ENCODE peak calls at places on chromosome 1, in six cellular contexts. I is neural progenitor cell, C is GM23248, B is GM23338, N is PC-3, V is hepatocyte. O is an unnamed sample.
A peak's percentile ranks its signal among the peaks of the same experiment; 100 is the strongest.

GRCh38 chr1:8202182-8202905 is 115.6 kb upstream of the SLC45A1 start:
- DNase-seq in B (peak; percentile 48), I (peak; percentile 47), V (peak; percentile 70), C (peak; percentile 90), N (peak; percentile 76), O (no peak)

GRCh38 chr1:44406761-44407429 is 1.8 kb downstream of the RNF220 start:
- DNase-seq in C (peak; percentile 31), N (no peak), V (peak; percentile 15), B (peak; percentile 52), I (peak; percentile 68), O (no peak)

GRCh38 chr1:226400519-226401406 is 7.1 kb downstream of the PARP1 start:
- DNase-seq in N (no peak), C (no peak), V (no peak), B (no peak), I (no peak), O (no peak)

GRCh38 chr1:200530551-200531261 is 89.8 kb downstream of the KIF14 start:
- DNase-seq in I (no peak), C (no peak), N (no peak), B (no peak), V (no peak), O (no peak)

GRCh38 chr1:10181154-10181553 is 29.2 kb upstream of the KIF1B start:
- DNase-seq in C (peak; percentile 55), N (no peak), I (no peak), V (no peak), B (no peak), O (no peak)

GRCh38 chr1:1957533-1957961 is 38.5 kb upstream of the TMEM52 start:
- DNase-seq in V (no peak), C (no peak), B (no peak), N (no peak), I (no peak), O (no peak)

GRCh38 chr1:110903853-110904500 is 31.0 kb downstream of the CD53 start:
- DNase-seq in I (no peak), C (no peak), N (no peak), V (no peak), B (no peak), O (no peak)

GRCh38 chr1:84913025-84913892 is 20.3 kb upstream of the LPAR3 start:
- DNase-seq in C (peak; percentile 32), B (no peak), V (peak; percentile 74), N (no peak), I (no peak), O (no peak)

GRCh38 chr1:211737115-211738035 is 62.0 kb upstream of the NEK2 start:
- DNase-seq in N (no peak), C (no peak), V (no peak), B (no peak), I (no peak), O (no peak)

GRCh38 chr1:244224487-244225430 is 173.7 kb downstream of the ZBTB18 start:
- DNase-seq in C (no peak), B (no peak), N (no peak), I (no peak), V (no peak), O (no peak)

GRCh38 chr1:234724517-234725176 is 114.7 kb upstream of the IRF2BP2 start:
- DNase-seq in B (no peak), V (no peak), I (peak; percentile 32), N (no peak), C (no peak), O (no peak)

GRCh38 chr1:213276236-213276635 is 225.2 kb downstream of the RPS6KC1 start:
- DNase-seq in V (no peak), N (no peak), C (no peak), B (no peak), I (no peak), O (no peak)

GRCh38 chr1:79105499-79105898 is 99.0 kb upstream of the ADGRL4 start:
- DNase-seq in B (no peak), C (peak; percentile 50), I (no peak), N (no peak), V (no peak), O (no peak)

GRCh38 chr1:240739139-240739538 is 127.2 kb upstream of the GREM2 start:
- DNase-seq in B (no peak), C (peak; percentile 50), V (no peak), N (peak; percentile 34), I (no peak), O (no peak)

GRCh38 chr1:231272880-231273279 is 31.9 kb downstream of the GNPAT start:
- DNase-seq in I (no peak), V (peak; percentile 9), N (no peak), B (no peak), C (peak; percentile 18), O (no peak)

GRCh38 chr1:30977105-30977504 is 68.5 kb upstream of the SDC3 start:
- DNase-seq in V (no peak), C (peak; percentile 64), N (peak; percentile 19), I (no peak), B (peak; percentile 33), O (peak; percentile 2)

DNA sequence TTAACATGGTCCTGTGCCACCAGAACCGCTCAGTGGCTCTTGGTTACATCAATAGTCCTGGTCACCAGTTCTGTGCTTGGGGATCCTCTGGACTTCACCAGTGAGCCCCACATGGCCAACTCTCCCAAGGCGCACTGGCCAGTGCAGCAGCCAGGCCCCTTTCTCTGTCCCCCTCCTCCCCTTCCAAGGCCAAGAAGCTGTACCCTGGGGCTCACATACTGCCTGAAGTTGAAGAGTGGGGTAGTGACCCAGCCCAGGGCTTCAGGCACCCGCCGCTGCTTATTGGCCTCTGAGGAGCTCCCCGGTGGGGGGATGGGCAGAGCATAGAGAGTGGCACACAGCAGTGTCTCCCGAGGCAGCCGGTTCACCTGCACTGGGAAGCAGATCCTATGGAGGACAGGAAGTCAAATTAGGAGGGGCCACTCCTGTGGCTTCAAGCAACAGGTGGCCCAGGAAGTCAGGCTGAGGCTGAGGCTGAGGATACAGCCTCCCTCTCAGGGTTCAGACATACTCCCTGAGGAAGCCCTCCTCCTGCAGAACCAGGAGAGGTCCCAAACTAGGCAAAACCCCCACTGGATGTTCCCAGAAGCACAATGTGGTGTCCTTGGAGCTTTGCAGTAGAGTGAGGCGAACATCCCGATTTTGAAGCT is 38.1 kb upstream of the PPP1R15B start:
- DNase-seq in B (peak; percentile 20), V (no peak), N (no peak), C (no peak), I (no peak), O (no peak)
- TF ChIP-seq EZH2phosphoT487 in B (no peak), V (no peak), N (no peak), C (no peak), I (no peak), O (no peak)

GRCh38 chr1:27575861-27576331 is 28.0 kb downstream of the AHDC1 start:
- DNase-seq in I (peak; percentile 83), B (peak; percentile 85), C (peak; percentile 63), V (peak; percentile 85), N (peak; percentile 51), O (peak; percentile 61)
- TF ChIP-seq EZH2phosphoT487 in I (no peak), B (no peak), C (no peak), V (no peak), N (no peak), O (no peak)

GRCh38 chr1:29514361-29515187 is 278.3 kb downstream of the PTPRU start:
- DNase-seq in V (no peak), N (no peak), B (no peak), I (no peak), C (no peak), O (no peak)

GRCh38 chr1:29516063-29516820 is 279.9 kb downstream of the PTPRU start:
- DNase-seq in C (no peak), B (no peak), I (no peak), N (no peak), V (no peak), O (no peak)

GRCh38 chr1:29511436-29511835 is 275.1 kb downstream of the PTPRU start:
- DNase-seq in V (no peak), N (no peak), C (no peak), I (no peak), B (no peak), O (no peak)

GRCh38 chr1:29515188-29515955 is 279.1 kb downstream of the PTPRU start:
- DNase-seq in V (no peak), C (no peak), I (no peak), N (no peak), B (no peak), O (no peak)

GRCh38 chr1:29513357-29513756 is 277.0 kb downstream of the PTPRU start:
- DNase-seq in I (peak; percentile 71), B (peak; percentile 80), V (peak; percentile 48), C (peak; percentile 89), N (peak; percentile 85), O (peak; percentile 32)
- TF ChIP-seq EZH2phosphoT487 in I (no peak), B (no peak), V (no peak), C (no peak), N (no peak), O (no peak)

DNA sequence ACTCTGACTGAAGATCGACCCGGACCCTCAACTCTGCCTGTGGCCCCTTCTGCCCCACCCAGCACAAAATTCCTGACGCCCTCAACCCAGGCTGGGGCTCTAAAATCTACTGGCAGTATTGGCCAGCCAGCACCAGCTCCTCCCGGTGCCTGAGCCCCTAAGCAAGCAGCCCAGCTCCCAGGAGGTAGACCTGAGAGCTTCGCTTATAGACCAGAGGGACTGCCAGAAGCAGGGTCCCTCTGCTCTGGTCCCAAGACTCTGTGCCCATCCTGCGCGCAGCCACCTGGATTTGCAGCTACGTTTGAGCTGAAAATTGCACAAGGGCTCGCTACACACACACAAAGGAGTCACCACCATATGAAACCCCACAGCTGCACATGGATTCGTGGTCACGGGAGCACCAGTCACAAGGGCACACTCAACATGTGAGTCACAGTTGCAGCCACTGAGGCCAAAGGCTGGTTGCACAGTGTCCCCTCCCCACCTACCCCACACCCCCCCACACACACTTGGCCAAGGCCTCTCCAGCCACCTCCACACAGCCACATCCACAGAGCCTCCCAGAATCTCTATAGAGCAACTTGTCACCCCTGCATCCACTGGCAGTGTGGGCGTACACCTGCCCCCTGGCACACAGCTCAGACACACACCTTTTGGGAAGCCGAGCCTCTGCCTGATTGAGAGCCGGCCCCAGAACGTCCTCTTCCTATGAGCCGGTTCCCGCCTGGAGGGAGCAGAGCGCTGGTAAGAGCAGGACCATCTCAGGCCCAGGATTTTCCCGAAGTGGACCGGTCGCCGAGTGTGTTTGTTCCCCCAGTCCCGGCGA is 1.1 kb upstream of the DMBX1 start:
- DNase-seq in C (peak; percentile 57), V (peak; percentile 36), I (peak; percentile 76), N (peak; percentile 30), B (peak; percentile 64), O (no peak)
- TF ChIP-seq EZH2phosphoT487 in C (no peak), V (no peak), I (peak; percentile 9), N (no peak), B (no peak), O (no peak)

DNA sequence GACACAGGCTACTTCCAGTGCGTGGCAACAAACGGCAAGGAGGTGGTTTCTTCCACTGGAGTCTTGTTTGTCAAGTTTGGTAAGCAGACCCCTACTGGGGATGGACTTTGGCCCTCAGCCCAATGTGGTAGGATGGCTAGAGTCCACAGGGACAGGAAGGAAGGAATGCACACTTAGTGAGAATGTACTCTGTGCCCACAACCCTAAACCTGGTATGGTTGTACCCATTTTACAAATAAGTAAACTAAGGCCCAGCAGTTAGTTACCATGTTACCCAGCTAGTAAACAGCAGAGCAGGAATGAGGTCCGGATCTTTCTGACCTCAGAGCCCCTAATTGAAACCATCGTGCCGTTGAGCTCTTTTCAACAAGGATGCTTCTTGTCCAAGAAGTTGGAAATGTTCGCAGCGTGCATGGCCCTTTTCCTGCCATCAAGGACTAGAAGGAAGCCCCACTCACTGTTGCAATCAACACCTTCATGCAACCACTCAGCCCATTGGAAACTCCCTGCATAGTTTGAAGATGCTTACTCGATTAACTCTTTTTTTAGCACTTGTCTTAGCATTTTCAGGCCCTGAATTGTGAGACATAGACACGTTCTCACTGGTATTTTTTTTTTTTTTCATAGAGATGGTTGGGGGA is 153.4 kb upstream of the UBE2U start:
- DNase-seq in C (no peak), B (no peak), V (no peak), I (no peak), N (no peak), O (no peak)
- TF ChIP-seq EZH2phosphoT487 in C (no peak), B (no peak), V (no peak), I (no peak), N (no peak), O (no peak)